ENCODE peak calls at places on chromosomes 3 and 15, in eight cellular contexts. F is nucleus accumbens, V is anterior cingulate cortex, N is cerebellar cortex, X is myocyte, Y is heart right ventricle, K is right lobe of liver, G is GM19239. I is an unnamed sample.

GRCh38 chr15:55168350-55168974 is 28.3 kb downstream of the RSL24D1 start:
- DNase-seq in X (peak), K (peak), G (peak), N (peak), V (peak), F (peak), Y (peak), I (peak)

GRCh38 chr3:192933779-192934456 is 16.3 kb upstream of the MB21D2 start:
- DNase-seq in Y (no peak), X (no peak), G (no peak), V (no peak), F (no peak), K (no peak), N (no peak), I (no peak)

GRCh38 chr3:59052803-59053411 is 3.1 kb upstream of the CFAP20DC start:
- DNase-seq in Y (no peak), N (peak), V (no peak), X (peak), G (no peak), F (no peak), K (no peak), I (peak)

GRCh38 chr15:80275946-80276345 is 23.9 kb upstream of the CTXND1 start:
- DNase-seq in K (no peak), V (no peak), X (peak), G (no peak), F (no peak), N (no peak), Y (no peak), I (peak)

GRCh38 chr3:194423317-194423716 is 24.3 kb upstream of the GP5 start:
- DNase-seq in Y (no peak), N (peak), K (no peak), F (no peak), V (no peak), X (no peak), G (no peak), I (no peak)

GRCh38 chr15:74174216-74174965 is 881 bp downstream of the ISLR start:
- DNase-seq in G (no peak), V (no peak), Y (peak), X (peak), F (no peak), N (no peak), K (no peak), I (peak)

GRCh38 chr3:30081904-30082303 is 524.5 kb upstream of the TGFBR2 start:
- DNase-seq in G (no peak), N (no peak), K (peak), F (no peak), X (no peak), V (no peak), Y (no peak), I (no peak)

GRCh38 chr15:99508807-99509311 is 56.9 kb upstream of the MEF2A start:
- DNase-seq in F (no peak), X (no peak), Y (no peak), V (no peak), N (no peak), K (no peak), G (no peak), I (no peak)

GRCh38 chr15:28983432-28984311 is 97.9 kb downstream of the APBA2 start:
- DNase-seq in F (no peak), G (no peak), V (no peak), X (no peak), Y (no peak), N (no peak), K (no peak), I (no peak)

GRCh38 chr3:95312650-95313049 is 1249.8 kb downstream of the NSUN3 start:
- DNase-seq in N (no peak), X (peak), F (no peak), V (no peak), Y (no peak), G (no peak), K (no peak), I (peak)

GRCh38 chr3:161549251-161549650 is 52.6 kb downstream of the OTOL1 start:
- DNase-seq in X (no peak), G (no peak), F (no peak), K (no peak), V (no peak), Y (no peak), N (no peak), I (no peak)

GRCh38 chr15:88454867-88455810 is 12.0 kb downstream of the MRPL46 start:
- DNase-seq in X (peak), V (peak), G (peak), K (peak), Y (peak), F (peak), N (peak), I (peak)

GRCh38 chr3:86161493-86161892 is 829.5 kb downstream of the VGLL3 start:
- DNase-seq in G (no peak), V (no peak), X (no peak), K (no peak), N (no peak), Y (no peak), F (no peak), I (no peak)

GRCh38 chr15:74320358-74321247 is 46.8 kb downstream of the CYP11A1 start:
- DNase-seq in G (no peak), Y (peak), X (peak), V (peak), K (peak), F (peak), N (peak), I (peak)

GRCh38 chr3:124928333-124929202 is 6.0 kb downstream of the MUC13 start:
- DNase-seq in F (no peak), Y (peak), X (peak), N (peak), V (peak), K (peak), G (no peak), I (peak)

GRCh38 chr3:194687638-194688206 is 2.0 kb downstream of the FAM43A start:
- DNase-seq in X (peak), G (no peak), V (peak), K (peak), Y (peak), N (peak), F (peak), I (no peak)